ENCODE peak calls at places on chromosome 15, in six cellular contexts. V is NCI-H1092 treated with DMSO at 0.1 percent for 48 hours, D is kidney glomerular epithelial cell, A is ecto neural progenitor cell, N is RPMI8226, L is stomach. I is an unnamed sample.
A peak's percentile ranks its signal among the peaks of the same experiment; 100 is the strongest.

GRCh38 chr15:51658664-51659063 is 22.6 kb upstream of the SCG3 start:
- DNase-seq in V (no peak), A (no peak), N (peak; percentile 49), L (no peak), D (no peak), I (no peak)

GRCh38 chr15:70892912-70893560 is 410 bp downstream of the LRRC49 start:
- DNase-seq in N (peak; percentile 20), A (no peak), L (no peak), D (peak; percentile 68), V (peak; percentile 66), I (peak; percentile 75)

GRCh38 chr15:48421362-48421761 is 90.1 kb downstream of the DUT start:
- DNase-seq in D (no peak), A (no peak), L (no peak), N (no peak), V (no peak), I (no peak)

GRCh38 chr15:32717290-32718081 is at the start of gene GREM1:
- DNase-seq in N (no peak), V (no peak), D (no peak), L (no peak), A (peak; percentile 90), I (no peak)

GRCh38 chr15:52463638-52464037 is 65.0 kb downstream of the MYO5A start:
- DNase-seq in A (no peak), V (no peak), N (peak; percentile 73), L (no peak), D (peak; percentile 29), I (no peak)

GRCh38 chr15:100895721-100896120 is 16.1 kb downstream of the ALDH1A3 start:
- DNase-seq in L (peak; percentile 21), N (no peak), V (no peak), D (no peak), A (no peak), I (no peak)

GRCh38 chr15:73851679-73852078 is 21.7 kb upstream of the TBC1D21 start:
- DNase-seq in D (peak; percentile 20), L (no peak), V (no peak), A (peak; percentile 75), N (peak; percentile 89), I (no peak)

GRCh38 chr15:59020321-59020720 is 32.9 kb downstream of the RNF111 start:
- DNase-seq in N (no peak), A (no peak), V (no peak), L (no peak), D (no peak), I (no peak)

GRCh38 chr15:51647128-51647562 is 24.6 kb upstream of the DMXL2 start:
- DNase-seq in V (peak; percentile 51), A (no peak), L (peak; percentile 74), D (peak; percentile 11), N (peak; percentile 72), I (peak; percentile 26)

GRCh38 chr15:98799461-98799971 is 151.2 kb downstream of the IGF1R start:
- DNase-seq in L (no peak), A (peak; percentile 63), V (peak; percentile 25), D (peak; percentile 78), N (no peak), I (peak; percentile 44)